ENCODE peak calls at places on chromosomes 3 and 15, in nine cellular contexts. I, T, J, C, S, V, L, F and U are unnamed samples.

GRCh38 chr3:77071364-77071763 is 31.5 kb downstream of the ROBO2 start:
- DNase-seq in V (no peak), L (no peak), J (no peak), C (no peak), F (no peak), S (no peak), T (no peak), I (no peak), U (no peak)

GRCh38 chr15:56678562-56678961 is 54.7 kb downstream of the ZNF280D start:
- DNase-seq in T (no peak), C (no peak), V (no peak), F (no peak), J (no peak), S (no peak), L (no peak), I (no peak), U (no peak)

GRCh38 chr3:177051419-177051818 is 145.9 kb downstream of the TBL1XR1 start:
- DNase-seq in T (no peak), S (no peak), V (no peak), F (no peak), C (peak), J (peak), L (no peak), I (no peak), U (no peak)

GRCh38 chr3:28637742-28638141 is 289.1 kb upstream of the AZI2 start:
- DNase-seq in S (no peak), J (no peak), L (no peak), F (no peak), C (no peak), T (no peak), V (no peak), I (no peak), U (no peak)

GRCh38 chr3:158791259-158791920 is 10.5 kb upstream of the MFSD1 start:
- DNase-seq in J (peak), C (peak), F (peak), I (peak), L (no peak), S (peak), T (peak), V (no peak), U (no peak)

GRCh38 chr15:57726411-57726810 is 19.9 kb downstream of the POLR2M start:
- DNase-seq in F (no peak), I (no peak), T (no peak), S (no peak), C (no peak), J (no peak), V (no peak), L (no peak), U (no peak)

GRCh38 chr3:186923241-186923640 is 7.1 kb upstream of the ST6GAL1 start:
- DNase-seq in L (no peak), V (no peak), C (no peak), S (no peak), F (no peak), J (no peak), T (no peak), I (no peak), U (no peak)

GRCh38 chr3:149941186-149941585 is 29.5 kb downstream of the PFN2 start:
- DNase-seq in I (no peak), J (no peak), F (no peak), T (no peak), L (no peak), C (no peak), V (no peak), S (no peak), U (no peak)